ENCODE peak calls at places on chromosomes 13 and 19, in five cellular contexts. A is lower leg skin; K is stimulated activated CD4-positive, alpha-beta T cell treated with anti-CD3 and anti-CD28 coated beads, Interleukin-1b, Interleukin-23, amount 100 ng/mL, for 24 hours; Z is IMR-90; L is RPMI8226. S is an unnamed sample.

GRCh38 chr19:35223084-35223790 is 5.3 kb downstream of the FAM187B start:
- DNase-seq in A (no peak), K (no peak), L (no peak), Z (no peak), S (no peak)

GRCh38 chr19:679418-680286 is 3.5 kb downstream of the FSTL3 start:
- DNase-seq in L (peak; percentile 61), A (no peak), K (no peak), Z (peak; percentile 80), S (peak; percentile 57)

GRCh38 chr19:45442927-45443461 is 19.3 kb upstream of the ERCC1 start:
- DNase-seq in A (no peak), L (peak; percentile 1), K (no peak), Z (peak; percentile 59), S (peak; percentile 77)

GRCh38 chr19:16225279-16226183 is 27.8 kb downstream of the AP1M1 start:
- DNase-seq in L (no peak), A (no peak), Z (no peak), K (no peak), S (no peak)

GRCh38 chr13:112636401-112636975 is 48.5 kb upstream of the TUBGCP3 start:
- DNase-seq in A (no peak), Z (no peak), L (no peak), K (no peak), S (no peak)

GRCh38 chr13:110642291-110642981 is 27.1 kb downstream of the NAXD start:
- DNase-seq in K (no peak), Z (no peak), L (no peak), A (no peak), S (no peak)

GRCh38 chr19:40396886-40397567 is 7.0 kb upstream of the HIPK4 start:
- DNase-seq in K (no peak), A (no peak), L (no peak), Z (no peak), S (no peak)

GRCh38 chr19:1532003-1532402 is 8.1 kb downstream of the PLK5 start:
- DNase-seq in A (no peak), Z (no peak), L (no peak), K (no peak), S (no peak)

GRCh38 chr13:49444517-49445395 is 682 bp downstream of the SETDB2 start:
- DNase-seq in Z (peak; percentile 68), A (peak; percentile 78), K (no peak), L (peak; percentile 56), S (peak; percentile 91)

GRCh38 chr13:98785405-98785804 is 32.9 kb upstream of the SLC15A1 start:
- DNase-seq in L (no peak), A (no peak), K (no peak), Z (no peak), S (no peak)

GRCh38 chr19:42178791-42179500 is 38.5 kb downstream of the DEDD2 start:
- DNase-seq in Z (no peak), L (no peak), K (no peak), A (no peak), S (peak; percentile 68)

GRCh38 chr13:20161275-20161950 is 561 bp upstream of the GJA3 start:
- DNase-seq in Z (no peak), K (no peak), L (peak; percentile 4), A (no peak), S (no peak)

GRCh38 chr13:46142692-46143238 is 37.9 kb upstream of the CPB2 start:
- DNase-seq in A (no peak), K (no peak), L (no peak), Z (no peak), S (no peak)

GRCh38 chr13:83024955-83025594 is 857.2 kb downstream of the SLITRK1 start:
- DNase-seq in L (no peak), Z (peak; percentile 23), K (no peak), A (no peak), S (no peak)

GRCh38 chr19:19677579-19677978 is 8.9 kb downstream of the ZNF101 start:
- DNase-seq in A (no peak), Z (no peak), L (no peak), K (no peak), S (no peak)

GRCh38 chr13:45456196-45456972 is 8.4 kb upstream of the COG3 start:
- DNase-seq in L (no peak), A (no peak), K (no peak), Z (peak; percentile 69), S (no peak)

GRCh38 chr19:46616631-46617322 is 8.1 kb downstream of the PTGIR start:
- DNase-seq in L (peak; percentile 71), K (no peak), A (no peak), Z (peak; percentile 85), S (peak; percentile 47)

GRCh38 chr19:34576292-34576691 is 94.7 kb downstream of the WTIP start:
- DNase-seq in L (no peak), K (no peak), A (no peak), Z (no peak), S (no peak)

GRCh38 chr13:67224148-67224846 is 5.8 kb downstream of the PCDH9 start:
- DNase-seq in A (peak; percentile 44), K (peak; percentile 29), L (peak; percentile 72), Z (peak; percentile 82), S (peak; percentile 95)

GRCh38 chr19:14072535-14073231 is at the start of gene MISP3:
- DNase-seq in L (peak; percentile 92), K (no peak), A (no peak), Z (no peak), S (peak; percentile 55)

GRCh38 chr19:57434386-57435061 is 601 bp upstream of the ZNF749 start:
- DNase-seq in L (no peak), A (no peak), K (no peak), Z (no peak), S (no peak)

GRCh38 chr13:113647351-113648217 is 10.4 kb downstream of the ATP4B start:
- DNase-seq in L (peak; percentile 91), Z (no peak), K (no peak), A (peak; percentile 79), S (no peak)

GRCh38 chr13:45895880-45896279 is 44.3 kb upstream of the SIAH3 start:
- DNase-seq in L (no peak), A (no peak), K (no peak), Z (no peak), S (no peak)

GRCh38 chr19:32891609-32892008 is 22.0 kb upstream of the SLC7A9 start:
- DNase-seq in L (no peak), A (no peak), K (no peak), Z (no peak), S (no peak)

GRCh38 chr19:56707821-56708220 is 36.3 kb upstream of the ZNF835 start:
- DNase-seq in A (no peak), L (no peak), Z (no peak), K (no peak), S (no peak)

GRCh38 chr19:13207237-13208130 is 57.3 kb downstream of the IER2 start:
- DNase-seq in K (no peak), L (no peak), A (no peak), Z (no peak), S (peak; percentile 65)

GRCh38 chr19:2032296-2032941 is 16.9 kb upstream of the BTBD2 start:
- DNase-seq in Z (peak; percentile 65), L (peak; percentile 95), A (peak; percentile 97), K (no peak), S (no peak)

GRCh38 chr13:42170029-42170428 is 101.9 kb upstream of the AKAP11 start:
- DNase-seq in L (no peak), Z (no peak), A (no peak), K (no peak), S (no peak)

GRCh38 chr13:99988469-99989375 is 7.1 kb downstream of the ZIC2 start:
- DNase-seq in Z (no peak), K (no peak), A (no peak), L (no peak), S (no peak)

GRCh38 chr19:46488551-46488950 is 7.1 kb downstream of the PNMA8B start:
- DNase-seq in Z (no peak), L (no peak), K (no peak), A (no peak), S (peak; percentile 26)

GRCh38 chr13:81990652-81991051 is 1649.7 kb upstream of the SPRY2 start:
- DNase-seq in A (no peak), K (no peak), Z (no peak), L (no peak), S (no peak)

GRCh38 chr13:98492335-98493034 is 84.4 kb downstream of the STK24 start:
- DNase-seq in Z (peak; percentile 50), A (no peak), K (no peak), L (no peak), S (no peak)

GRCh38 chr19:40716031-40716654 is 543 bp downstream of the COQ8B start:
- DNase-seq in L (peak; percentile 23), Z (peak; percentile 95), A (peak; percentile 76), K (no peak), S (peak; percentile 65)

GRCh38 chr19:3100747-3101730 is 6.9 kb downstream of the GNA11 start:
- DNase-seq in L (no peak), K (no peak), Z (no peak), A (no peak), S (no peak)

GRCh38 chr13:111790621-111791020 is 276.3 kb upstream of the SOX1 start:
- DNase-seq in A (no peak), L (no peak), Z (no peak), K (no peak), S (no peak)

GRCh38 chr19:16462757-16463250 is 9.0 kb downstream of the EPS15L1 start:
- DNase-seq in A (no peak), Z (peak; percentile 34), K (no peak), L (no peak), S (no peak)

GRCh38 chr19:50292216-50292827 is 36.9 kb downstream of the KCNC3 start:
- DNase-seq in Z (no peak), K (no peak), L (no peak), A (no peak), S (no peak)

GRCh38 chr19:34180709-34181108 is 8.4 kb downstream of the LSM14A start:
- DNase-seq in A (no peak), Z (no peak), K (no peak), L (no peak), S (no peak)

GRCh38 chr19:39998511-39998910 is 1.7 kb downstream of the ZNF546 start:
- DNase-seq in A (no peak), Z (peak; percentile 76), K (no peak), L (no peak), S (no peak)

S was measured in NAMALWA.